ENCODE peak calls at places on chromosomes 7 and 10, in four cellular contexts. D is Karpas-422, G is WTC11, E is tibial nerve. I is an unnamed sample.

GRCh38 chr10:69220510-69220909 is 378 bp downstream of the HKDC1 start:
- DNase-seq in D (no peak), G (no peak), E (no peak), I (no peak)

GRCh38 chr7:51589111-51589510 is 272.5 kb upstream of the COBL start:
- DNase-seq in D (no peak), G (no peak), E (no peak), I (no peak)

GRCh38 chr10:112904000-112904399 is 46.0 kb upstream of the TCF7L2 start:
- DNase-seq in D (no peak), G (no peak), E (no peak), I (no peak)

GRCh38 chr10:99853655-99854054 is 71.2 kb downstream of the ABCC2 start:
- DNase-seq in D (no peak), G (no peak), E (no peak), I (no peak)

GRCh38 chr10:62166331-62167154 is 102.1 kb downstream of the RTKN2 start:
- DNase-seq in D (peak), G (no peak), E (no peak), I (peak)

GRCh38 chr10:62373995-62374861 is at the start of gene ZNF365:
- DNase-seq in D (no peak), G (peak), E (no peak), I (no peak)

GRCh38 chr10:25522946-25523608 is 348.3 kb downstream of the GPR158 start:
- DNase-seq in D (no peak), G (peak), E (no peak), I (no peak)

GRCh38 chr10:48450233-48450810 is 143.8 kb downstream of the MAPK8 start:
- DNase-seq in D (no peak), G (no peak), E (no peak), I (no peak)

GRCh38 chr10:63115732-63116383 is 17.3 kb upstream of the NRBF2 start:
- DNase-seq in D (no peak), G (no peak), E (peak), I (no peak)

GRCh38 chr7:16509829-16510228 is 16.8 kb upstream of the LRRC72 start:
- DNase-seq in D (no peak), G (no peak), E (no peak), I (no peak)

GRCh38 chr7:46834921-46835320 is 747.0 kb downstream of the TNS3 start:
- DNase-seq in D (no peak), G (no peak), E (no peak), I (no peak)

GRCh38 chr10:77164616-77165311 is 472.8 kb downstream of the KCNMA1 start:
- DNase-seq in D (no peak), G (no peak), E (no peak), I (no peak)

GRCh38 chr7:28573059-28573553 is 160.8 kb downstream of the CREB5 start:
- DNase-seq in D (peak), G (no peak), E (peak), I (peak)

I was measured in OCI-LY7.